ENCODE peak calls at places on chromosomes 3 and 15, in eight cellular contexts. M is LoVo, B is transverse colon, F is skeletal muscle cell, H is GM04504, A is uterus, X is T-helper 2 cell, C is right atrium auricular region. R is an unnamed sample.

GRCh38 chr3:5796541-5796940 is 609.0 kb downstream of the EDEM1 start:
- DNase-seq in C (no peak), X (no peak), H (no peak), A (no peak), B (no peak), F (no peak), M (no peak), R (no peak)

GRCh38 chr3:38713121-38713520 is 63.6 kb upstream of the SCN5A start:
- DNase-seq in M (no peak), X (no peak), B (no peak), F (no peak), H (no peak), A (no peak), C (no peak), R (no peak)

GRCh38 chr15:92733934-92734521 is 78.5 kb upstream of the FAM174B start:
- DNase-seq in H (no peak), C (no peak), F (no peak), B (no peak), A (no peak), M (no peak), X (no peak), R (no peak)

GRCh38 chr15:45276851-45277250 is 24.8 kb downstream of the SLC28A2 start:
- DNase-seq in H (peak; percentile 10), B (no peak), C (no peak), X (peak; percentile 11), A (no peak), M (peak; percentile 57), F (no peak), R (no peak)

GRCh38 chr3:171187706-171188290 is 161.3 kb upstream of the SLC2A2 start:
- DNase-seq in F (no peak), X (no peak), H (no peak), B (no peak), A (no peak), C (no peak), M (peak; percentile 51), R (no peak)

GRCh38 chr15:65303687-65304392 is 637 bp upstream of the RNU5B-1 start:
- DNase-seq in H (no peak), X (no peak), A (peak; percentile 54), C (peak; percentile 82), B (peak; percentile 81), M (peak; percentile 70), F (no peak), R (no peak)

GRCh38 chr15:65942436-65942835 is 73.1 kb downstream of the RAB11A start:
- DNase-seq in F (no peak), H (no peak), C (no peak), A (no peak), X (no peak), M (no peak), B (no peak), R (no peak)

GRCh38 chr3:157204431-157204830 is 44.5 kb upstream of the CCNL1 start:
- DNase-seq in F (no peak), C (no peak), M (no peak), X (no peak), A (no peak), H (peak; percentile 28), B (no peak), R (no peak)

GRCh38 chr15:38414351-38414750 is 39.6 kb upstream of the FAM98B start:
- DNase-seq in A (peak; percentile 17), B (peak; percentile 41), X (no peak), F (peak; percentile 31), M (peak; percentile 33), H (peak; percentile 42), C (no peak), R (no peak)

R was measured in epithelial cell of proximal tubule.